ENCODE peak calls at places on chromosomes 6 and 20, in six cellular contexts. D is H1, V is HepG2, T is SK-N-SH, Y is GM12878, O is GM12892. W is an unnamed sample.
A peak's percentile ranks its signal among the peaks of the same experiment; 100 is the strongest.

GRCh38 chr6:167079853-167080297 is 43.0 kb upstream of the CCR6 start:
- DNase-seq in Y (peak; percentile 93), D (no peak), V (no peak), O (no peak), T (no peak), W (no peak)

GRCh38 chr20:43448748-43449535 is 8.8 kb upstream of the SRSF6 start:
- DNase-seq in V (peak; percentile 70), D (peak; percentile 60), Y (peak; percentile 13), T (peak; percentile 63), O (no peak), W (peak; percentile 30)

GRCh38 chr6:47059216-47059885 is 17.2 kb upstream of the ADGRF1 start:
- DNase-seq in D (no peak), O (no peak), Y (no peak), T (no peak), V (no peak), W (no peak)

GRCh38 chr20:43508106-43508505 is 609 bp downstream of the L3MBTL1 start:
- DNase-seq in O (no peak), Y (no peak), T (peak; percentile 56), V (no peak), D (peak; percentile 73), W (no peak)

GRCh38 chr6:30568245-30568644 is 3.0 kb upstream of the ABCF1 start:
- DNase-seq in T (no peak), D (no peak), V (no peak), O (no peak), Y (no peak), W (no peak)

GRCh38 chr6:124223596-124223995 is 419.9 kb downstream of the NKAIN2 start:
- DNase-seq in V (no peak), D (no peak), Y (no peak), T (no peak), O (no peak), W (no peak)

GRCh38 chr6:27829453-27830211 is 82.6 kb downstream of the OR2B2 start:
- DNase-seq in D (no peak), O (no peak), T (no peak), Y (no peak), V (peak; percentile 32), W (no peak)

GRCh38 chr20:12180107-12180661 is 262.5 kb downstream of the BTBD3 start:
- DNase-seq in D (no peak), T (peak; percentile 1), V (no peak), Y (no peak), O (no peak), W (no peak)

GRCh38 chr20:24573557-24573956 is 104.1 kb downstream of the SYNDIG1 start:
- DNase-seq in O (no peak), Y (no peak), V (no peak), D (no peak), T (no peak), W (no peak)

GRCh38 chr6:68032217-68032616 is 602.9 kb upstream of the ADGRB3 start:
- DNase-seq in O (no peak), D (no peak), V (no peak), Y (no peak), T (no peak), W (no peak)

GRCh38 chr6:11288065-11288464 is 55.6 kb upstream of the NEDD9 start:
- DNase-seq in D (no peak), O (no peak), T (no peak), V (no peak), Y (no peak), W (no peak)

GRCh38 chr6:37056439-37057127 is 51.1 kb downstream of the FGD2 start:
- DNase-seq in O (no peak), D (peak; percentile 71), T (no peak), Y (no peak), V (peak; percentile 60), W (no peak)

GRCh38 chr6:11387702-11388101 is 149.8 kb upstream of the TMEM170B start:
- DNase-seq in V (no peak), Y (no peak), D (no peak), T (no peak), O (no peak), W (no peak)

GRCh38 chr6:88298446-88298845 is 132.3 kb upstream of the CNR1 start:
- DNase-seq in D (no peak), T (no peak), O (no peak), V (no peak), Y (no peak), W (no peak)

GRCh38 chr20:57388953-57389694 is 2.1 kb upstream of the RBM38 start:
- DNase-seq in T (no peak), D (peak; percentile 81), V (peak; percentile 56), O (peak; percentile 73), Y (no peak), W (no peak)

GRCh38 chr6:131060311-131060710 is 2.7 kb downstream of the EPB41L2 start:
- DNase-seq in V (no peak), O (no peak), Y (no peak), D (no peak), T (no peak), W (no peak)

GRCh38 chr6:39087197-39087596 is 27.8 kb downstream of the SAYSD1 start:
- DNase-seq in D (no peak), T (no peak), Y (no peak), V (no peak), O (no peak), W (no peak)

GRCh38 chr20:25233016-25233772 is 14.7 kb upstream of the PYGB start:
- DNase-seq in O (no peak), V (peak; percentile 88), T (no peak), D (no peak), Y (no peak), W (no peak)

GRCh38 chr6:77178821-77179220 is 284.5 kb downstream of the HTR1B start:
- DNase-seq in O (no peak), V (no peak), Y (no peak), D (no peak), T (no peak), W (no peak)

DNA sequence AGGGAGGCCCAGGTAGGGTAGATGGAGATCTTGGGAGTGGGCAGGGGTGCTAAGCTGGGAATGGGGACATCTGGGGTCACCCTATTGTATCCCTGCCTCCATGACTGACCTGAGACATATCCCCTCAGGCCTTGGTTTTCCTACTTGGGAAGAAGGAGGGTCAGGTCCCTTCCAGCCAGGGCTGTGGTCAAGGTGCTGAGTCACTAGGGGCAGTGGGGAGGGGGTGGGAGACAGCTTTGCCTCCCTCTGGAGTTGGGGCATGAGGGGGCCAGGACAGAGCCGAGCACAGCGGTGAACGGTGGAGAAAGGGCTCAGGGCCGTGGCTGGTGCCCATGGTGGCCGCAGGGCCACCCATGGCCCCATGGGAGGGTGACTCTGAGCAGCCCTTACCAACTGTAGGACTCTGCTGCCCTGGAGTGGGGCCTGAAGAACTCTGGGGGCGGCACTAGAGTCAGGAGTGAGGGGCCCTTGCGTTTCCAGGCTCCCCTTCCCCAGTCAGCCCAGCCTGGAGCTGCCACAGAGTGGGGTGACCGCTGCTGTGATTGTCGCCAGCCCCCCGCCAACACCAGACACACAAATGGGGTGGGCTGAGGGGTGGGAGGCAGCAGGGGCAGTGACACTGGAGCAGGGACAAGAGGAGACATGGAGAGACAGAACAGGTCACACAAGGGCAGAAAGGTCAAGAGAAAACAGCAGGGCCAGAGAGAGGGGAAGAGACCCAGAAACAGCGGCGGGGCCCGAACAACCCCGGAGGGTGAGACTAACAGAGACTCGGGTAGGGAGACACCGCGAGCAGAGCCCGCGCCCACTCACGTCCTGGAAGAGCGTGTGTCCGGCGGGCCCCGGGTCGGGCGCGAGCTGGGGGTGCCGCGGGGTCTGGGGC is 576 bp downstream of the NECAB3 start:
- DNase-seq in T (peak; percentile 60), Y (no peak), D (no peak), V (no peak), O (no peak), W (peak; percentile 71)
- TF ChIP-seq TAF1 in T (no peak), Y (no peak), D (no peak), V (no peak), O (no peak), W (no peak)

GRCh38 chr6:44667226-44667625 is 279.7 kb downstream of the CDC5L start:
- DNase-seq in O (no peak), V (peak; percentile 20), D (peak; percentile 47), Y (no peak), T (no peak), W (no peak)
- TF ChIP-seq TAF1 in O (no peak), V (no peak), D (no peak), Y (no peak), T (peak; percentile 26), W (no peak)

DNA sequence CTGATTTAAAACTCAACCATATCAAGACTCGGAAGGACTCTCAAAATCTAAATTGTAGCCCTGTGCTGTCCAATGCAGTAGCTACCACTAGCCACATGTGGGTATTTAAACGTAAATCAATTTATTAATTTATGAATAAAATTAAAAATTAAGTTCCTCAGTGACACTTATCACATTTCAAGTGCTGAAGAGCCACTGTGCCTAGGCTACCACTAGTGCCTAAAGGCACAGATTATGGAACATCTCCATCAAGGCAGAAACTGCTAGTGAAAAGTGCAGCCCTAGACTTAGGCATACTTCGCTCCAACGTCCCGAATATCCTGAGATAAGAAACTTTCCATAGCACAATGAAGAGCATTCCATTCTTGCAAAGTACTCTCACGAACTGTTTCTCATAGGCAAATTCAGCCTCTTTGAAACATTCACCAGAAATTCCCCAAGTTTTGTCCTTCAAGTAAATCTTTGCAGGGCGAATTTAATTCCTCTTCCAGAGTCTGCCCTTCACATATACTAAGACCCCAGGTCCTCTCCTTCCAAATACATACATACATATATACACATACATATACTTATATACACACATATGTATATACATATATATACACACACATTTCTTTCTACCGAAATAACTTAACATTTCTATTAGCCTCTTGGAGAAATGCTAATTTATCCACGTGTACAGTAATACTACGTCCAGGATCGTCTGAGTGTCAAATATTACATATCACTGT is 1.3 kb downstream of the SUPT3H start:
- DNase-seq in O (no peak), D (no peak), V (no peak), Y (no peak), T (no peak), W (no peak)
- TF ChIP-seq TAF1 in O (no peak), D (no peak), V (no peak), Y (no peak), T (no peak), W (no peak)

GRCh38 chr6:116570856-116571682 is at the start of gene RWDD1:
- DNase-seq in D (peak; percentile 95), V (peak; percentile 99), T (peak; percentile 97), Y (peak; percentile 95), O (peak; percentile 83), W (peak; percentile 87)

GRCh38 chr6:116568851-116569755 is 2.2 kb upstream of the RWDD1 start:
- DNase-seq in V (no peak), T (no peak), D (no peak), Y (no peak), O (no peak), W (no peak)

GRCh38 chr6:116575227-116575626 is 3.9 kb downstream of the RWDD1 start:
- DNase-seq in V (no peak), Y (no peak), O (no peak), D (no peak), T (no peak), W (no peak)

GRCh38 chr6:116571683-116572000 is 338 bp downstream of the RWDD1 start:
- DNase-seq in Y (no peak), O (no peak), T (no peak), V (no peak), D (no peak), W (no peak)

GRCh38 chr6:116572162-116572561 is 858 bp downstream of the RWDD1 start:
- DNase-seq in D (no peak), Y (no peak), V (peak; percentile 50), O (no peak), T (peak; percentile 51), W (no peak)
- TF ChIP-seq TAF1 in D (no peak), Y (no peak), V (no peak), O (no peak), T (no peak), W (no peak)